ENCODE peak calls at places on chromosomes 4 and X, in six cellular contexts. One of them, this sample, is unnamed.

GRCh38 chr4:155666701-155667537 is at the start of gene GUCY1A1:
- DNase-seq in lung: peak; percentile 64
- DNase-seq in gastrocnemius medialis: peak; percentile 12
- DNase-seq in lower leg skin: peak; percentile 87
- DNase-seq in hepatocyte: peak; percentile 65
- DNase-seq in upper lobe of right lung: peak; percentile 87
- DNase-seq in this sample: peak; percentile 73

GRCh38 chr4:155960522-155960921 is 6.9 kb upstream of the CTSO start:
- DNase-seq in gastrocnemius medialis: no peak
- DNase-seq in lower leg skin: no peak
- DNase-seq in upper lobe of right lung: no peak
- DNase-seq in hepatocyte: no peak
- DNase-seq in lung: no peak
- DNase-seq in this sample: peak; percentile 31

GRCh38 chrX:153598541-153599191 is at the start of gene CCNQ:
- DNase-seq in upper lobe of right lung: peak; percentile 71
- DNase-seq in hepatocyte: peak; percentile 55
- DNase-seq in lung: no peak
- DNase-seq in lower leg skin: no peak
- DNase-seq in gastrocnemius medialis: no peak
- DNase-seq in this sample: peak; percentile 86

GRCh38 chr4:168744021-168744420 is 247.2 kb downstream of the PALLD start:
- DNase-seq in hepatocyte: peak; percentile 19
- DNase-seq in lung: no peak
- DNase-seq in lower leg skin: no peak
- DNase-seq in gastrocnemius medialis: no peak
- DNase-seq in upper lobe of right lung: no peak
- DNase-seq in this sample: peak; percentile 87

GRCh38 chrX:30489323-30489722 is 88.2 kb downstream of the TASL start:
- DNase-seq in lung: no peak
- DNase-seq in upper lobe of right lung: no peak
- DNase-seq in lower leg skin: no peak
- DNase-seq in hepatocyte: no peak
- DNase-seq in gastrocnemius medialis: no peak
- DNase-seq in this sample: peak; percentile 35

GRCh38 chrX:154396948-154397887 is 959 bp upstream of the RPL10 start:
- DNase-seq in lung: peak; percentile 80
- DNase-seq in hepatocyte: peak; percentile 79
- DNase-seq in upper lobe of right lung: peak; percentile 91
- DNase-seq in lower leg skin: peak; percentile 94
- DNase-seq in gastrocnemius medialis: peak; percentile 71
- DNase-seq in this sample: peak; percentile 88

GRCh38 chr4:25106363-25107151 is 53.7 kb downstream of the SEPSECS start:
- DNase-seq in upper lobe of right lung: no peak
- DNase-seq in gastrocnemius medialis: no peak
- DNase-seq in lung: no peak
- DNase-seq in lower leg skin: no peak
- DNase-seq in hepatocyte: no peak
- DNase-seq in this sample: no peak

GRCh38 chr4:101790521-101791188 is at the start of gene BANK1:
- DNase-seq in lower leg skin: peak; percentile 84
- DNase-seq in gastrocnemius medialis: no peak
- DNase-seq in lung: peak; percentile 42
- DNase-seq in upper lobe of right lung: peak; percentile 86
- DNase-seq in hepatocyte: peak; percentile 64
- DNase-seq in this sample: peak; percentile 80

GRCh38 chr4:5755161-5755560 is 44.2 kb downstream of the EVC start:
- DNase-seq in hepatocyte: no peak
- DNase-seq in lower leg skin: peak; percentile 40
- DNase-seq in upper lobe of right lung: peak; percentile 45
- DNase-seq in gastrocnemius medialis: no peak
- DNase-seq in lung: no peak
- DNase-seq in this sample: no peak

GRCh38 chrX:147781844-147782243 is 129.9 kb upstream of the FMR1 start:
- DNase-seq in upper lobe of right lung: no peak
- DNase-seq in lower leg skin: no peak
- DNase-seq in lung: no peak
- DNase-seq in hepatocyte: no peak
- DNase-seq in gastrocnemius medialis: no peak
- DNase-seq in this sample: no peak
- H3K4me3 ChIP-seq in upper lobe of right lung: no peak overlapping the region
- H3K4me3 ChIP-seq in lower leg skin: no peak overlapping the region
- H3K4me3 ChIP-seq in lung: no peak overlapping the region
- H3K4me3 ChIP-seq in hepatocyte: no peak overlapping the region
- H3K4me3 ChIP-seq in gastrocnemius medialis: no peak overlapping the region
- H3K4me3 ChIP-seq in this sample: no peak overlapping the region

GRCh38 chr4:152805818-152806217 is 26.1 kb downstream of the ARFIP1 start:
- DNase-seq in lung: no peak
- DNase-seq in hepatocyte: no peak
- DNase-seq in gastrocnemius medialis: no peak
- DNase-seq in upper lobe of right lung: no peak
- DNase-seq in lower leg skin: no peak
- DNase-seq in this sample: no peak

GRCh38 chr4:152806492-152807125 is 26.9 kb downstream of the ARFIP1 start:
- DNase-seq in upper lobe of right lung: no peak
- DNase-seq in lung: no peak
- DNase-seq in hepatocyte: no peak
- DNase-seq in gastrocnemius medialis: no peak
- DNase-seq in lower leg skin: no peak
- DNase-seq in this sample: no peak

GRCh38 chr4:152805071-152805650 is 25.4 kb downstream of the ARFIP1 start:
- DNase-seq in hepatocyte: no peak
- DNase-seq in lung: no peak
- DNase-seq in lower leg skin: no peak
- DNase-seq in upper lobe of right lung: no peak
- DNase-seq in gastrocnemius medialis: no peak
- DNase-seq in this sample: no peak

GRCh38 chr4:152808670-152809069 is 28.9 kb downstream of the ARFIP1 start:
- DNase-seq in lower leg skin: no peak
- DNase-seq in upper lobe of right lung: no peak
- DNase-seq in gastrocnemius medialis: no peak
- DNase-seq in hepatocyte: no peak
- DNase-seq in lung: no peak
- DNase-seq in this sample: no peak

GRCh38 chr4:152807294-152807829 is 27.6 kb downstream of the ARFIP1 start:
- DNase-seq in lower leg skin: no peak
- DNase-seq in gastrocnemius medialis: no peak
- DNase-seq in hepatocyte: no peak
- DNase-seq in lung: no peak
- DNase-seq in upper lobe of right lung: no peak
- DNase-seq in this sample: no peak
- H3K4me3 ChIP-seq in lower leg skin: no peak overlapping the region
- H3K4me3 ChIP-seq in gastrocnemius medialis: no peak overlapping the region
- H3K4me3 ChIP-seq in hepatocyte: no peak overlapping the region
- H3K4me3 ChIP-seq in lung: no peak overlapping the region
- H3K4me3 ChIP-seq in upper lobe of right lung: no peak overlapping the region
- H3K4me3 ChIP-seq in this sample: no peak overlapping the region

GRCh38 chr4:74314329-74314728 is 6.1 kb downstream of the EPGN start:
- DNase-seq in gastrocnemius medialis: no peak
- DNase-seq in lung: no peak
- DNase-seq in lower leg skin: no peak
- DNase-seq in hepatocyte: no peak
- DNase-seq in upper lobe of right lung: no peak
- DNase-seq in this sample: no peak

GRCh38 chr4:74308215-74308614 is at the start of gene EPGN:
- DNase-seq in gastrocnemius medialis: no peak
- DNase-seq in upper lobe of right lung: no peak
- DNase-seq in lower leg skin: no peak
- DNase-seq in hepatocyte: no peak
- DNase-seq in lung: no peak
- DNase-seq in this sample: no peak

GRCh38 chr4:74314944-74315343 is 6.7 kb downstream of the EPGN start:
- DNase-seq in gastrocnemius medialis: no peak
- DNase-seq in upper lobe of right lung: no peak
- DNase-seq in lower leg skin: no peak
- DNase-seq in lung: no peak
- DNase-seq in hepatocyte: no peak
- DNase-seq in this sample: no peak

GRCh38 chr4:74316397-74316796 is 8.1 kb downstream of the EPGN start:
- DNase-seq in upper lobe of right lung: no peak
- DNase-seq in hepatocyte: no peak
- DNase-seq in lung: no peak
- DNase-seq in gastrocnemius medialis: no peak
- DNase-seq in lower leg skin: no peak
- DNase-seq in this sample: no peak

DNA sequence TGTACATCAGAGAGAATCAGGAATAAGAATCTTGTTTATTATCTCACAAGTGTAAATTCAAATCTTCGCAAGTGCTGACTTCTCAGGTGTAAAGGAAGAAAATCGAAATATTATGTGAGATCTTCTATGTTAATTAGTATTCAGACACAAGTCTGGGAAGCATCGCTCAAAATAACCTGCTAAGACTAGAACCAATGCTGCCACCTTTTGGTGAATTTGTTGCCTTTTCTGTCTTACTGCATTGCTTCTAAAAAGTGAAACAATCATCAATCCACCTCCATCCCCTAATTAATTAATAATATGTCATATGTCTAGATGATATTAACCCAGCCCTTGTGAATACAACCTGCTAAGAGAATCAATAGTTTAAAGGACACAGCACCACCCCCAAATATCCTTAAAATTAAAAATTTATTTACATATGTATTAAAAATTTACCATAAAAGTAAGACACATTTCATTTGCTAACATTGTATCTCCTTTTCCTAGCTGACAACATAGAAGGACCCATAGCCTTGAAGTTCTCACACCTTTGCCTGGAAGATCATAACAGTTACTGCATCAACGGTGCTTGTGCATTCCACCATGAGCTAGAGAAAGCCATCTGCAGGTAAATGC is 3.5 kb downstream of the EPGN start:
- DNase-seq in gastrocnemius medialis: no peak
- DNase-seq in lower leg skin: no peak
- DNase-seq in lung: no peak
- DNase-seq in upper lobe of right lung: no peak
- DNase-seq in hepatocyte: peak; percentile 78
- DNase-seq in this sample: peak; percentile 49
- H3K4me3 ChIP-seq in gastrocnemius medialis: no peak overlapping the region
- H3K4me3 ChIP-seq in lower leg skin: no peak overlapping the region
- H3K4me3 ChIP-seq in lung: no peak overlapping the region
- H3K4me3 ChIP-seq in upper lobe of right lung: no peak overlapping the region
- H3K4me3 ChIP-seq in hepatocyte: no peak overlapping the region
- H3K4me3 ChIP-seq in this sample: no peak overlapping the region

DNA sequence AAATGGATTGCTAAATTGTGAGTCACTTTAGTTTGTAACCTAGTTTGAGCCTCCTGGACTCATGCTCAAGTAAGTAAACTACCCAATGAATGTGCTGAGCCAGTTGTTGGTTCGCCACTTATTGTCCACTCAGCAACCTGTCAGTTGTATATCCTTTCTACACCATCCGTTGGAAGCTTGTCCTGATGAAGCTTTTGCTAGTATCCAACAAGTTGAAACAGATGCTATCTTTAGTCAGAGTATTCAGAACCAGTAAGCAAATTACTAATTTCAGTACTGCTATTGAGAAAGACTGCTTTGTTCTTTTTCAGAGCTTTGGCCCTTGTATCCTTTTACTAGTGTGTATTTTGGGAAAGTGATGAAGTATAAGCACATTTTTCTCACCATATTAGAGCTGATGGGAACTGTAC is 4.3 kb upstream of the NAA15 start:
- DNase-seq in lung: no peak
- DNase-seq in upper lobe of right lung: no peak
- DNase-seq in lower leg skin: no peak
- DNase-seq in gastrocnemius medialis: peak; percentile 74
- DNase-seq in hepatocyte: no peak
- DNase-seq in this sample: no peak
- H3K4me3 ChIP-seq in lung: no peak overlapping the region
- H3K4me3 ChIP-seq in upper lobe of right lung: no peak overlapping the region
- H3K4me3 ChIP-seq in lower leg skin: no peak overlapping the region
- H3K4me3 ChIP-seq in gastrocnemius medialis: no peak overlapping the region
- H3K4me3 ChIP-seq in hepatocyte: no peak overlapping the region
- H3K4me3 ChIP-seq in this sample: no peak overlapping the region

This sample was measured in osteoblast.